ENCODE peak calls at places on chromosome 12, in eight cellular contexts. B is heart left ventricle, A is SK-N-SH, V is A549, R is MM.1S, N is psoas muscle, Q is mammary epithelial cell, Z is fibroblast of the aortic adventitia. U is an unnamed sample.

GRCh38 chr12:64142784-64143183 is 79.3 kb downstream of the KICS2 start:
- DNase-seq in B (no peak), A (no peak), V (no peak), R (no peak), N (no peak), Q (no peak), Z (no peak), U (no peak)

GRCh38 chr12:54749191-54749818 is 101.1 kb upstream of the DCD start:
- DNase-seq in B (no peak), A (peak; percentile 23), V (peak; percentile 43), R (peak; percentile 76), N (no peak), Q (peak; percentile 28), Z (peak; percentile 71), U (peak; percentile 25)

GRCh38 chr12:129607293-129607692 is 296.5 kb downstream of the TMEM132D start:
- DNase-seq in B (no peak), A (no peak), V (no peak), R (no peak), N (no peak), Q (no peak), Z (no peak), U (no peak)

GRCh38 chr12:81005635-81006034 is 67.9 kb upstream of the LIN7A start:
- DNase-seq in B (no peak), A (no peak), V (no peak), R (no peak), N (no peak), Q (no peak), Z (no peak), U (no peak)

GRCh38 chr12:42118136-42118879 is 26.4 kb downstream of the GXYLT1 start:
- DNase-seq in B (no peak), A (no peak), V (no peak), R (no peak), N (no peak), Q (no peak), Z (no peak), U (no peak)

GRCh38 chr12:127280393-127281275 is 986.3 kb upstream of the TMEM132C start:
- DNase-seq in B (peak; percentile 72), A (peak; percentile 33), V (peak; percentile 3), R (peak; percentile 49), N (peak; percentile 58), Q (peak; percentile 39), Z (no peak), U (no peak)

GRCh38 chr12:6635856-6636521 is at the start of gene LPAR5:
- DNase-seq in B (no peak), A (peak; percentile 42), V (peak; percentile 48), R (no peak), N (peak; percentile 60), Q (peak; percentile 69), Z (peak; percentile 24), U (no peak)

GRCh38 chr12:6951551-6952120 is 480 bp downstream of the PTPN6 start:
- DNase-seq in B (no peak), A (peak; percentile 18), V (no peak), R (no peak), N (peak; percentile 53), Q (no peak), Z (no peak), U (no peak)

GRCh38 chr12:6038160-6038559 is 86.3 kb downstream of the VWF start:
- DNase-seq in B (no peak), A (peak; percentile 60), V (peak; percentile 77), R (peak; percentile 85), N (no peak), Q (peak; percentile 58), Z (peak; percentile 70), U (peak; percentile 41)

GRCh38 chr12:3453947-3454675 is 36.9 kb upstream of the PRMT8 start:
- DNase-seq in B (no peak), A (no peak), V (peak; percentile 10), R (no peak), N (no peak), Q (peak; percentile 99), Z (peak; percentile 18), U (no peak)

GRCh38 chr12:40692617-40693502 is 621 bp downstream of the CNTN1 start:
- DNase-seq in B (peak; percentile 62), A (peak; percentile 66), V (peak; percentile 36), R (no peak), N (peak; percentile 54), Q (peak; percentile 67), Z (no peak), U (no peak)

GRCh38 chr12:29463198-29463597 is 34.3 kb downstream of the OVCH1 start:
- DNase-seq in B (no peak), A (no peak), V (no peak), R (no peak), N (no peak), Q (no peak), Z (no peak), U (no peak)

GRCh38 chr12:106429636-106430035 is 72.1 kb downstream of the POLR3B start:
- DNase-seq in B (no peak), A (no peak), V (no peak), R (no peak), N (no peak), Q (no peak), Z (no peak), U (no peak)

GRCh38 chr12:104348994-104349494 is 45.5 kb downstream of the EID3 start:
- DNase-seq in B (no peak), A (no peak), V (no peak), R (no peak), N (no peak), Q (no peak), Z (no peak), U (no peak)

GRCh38 chr12:34591966-34592365 is 569.7 kb downstream of the ALG10 start:
- DNase-seq in B (no peak), A (no peak), V (no peak), R (no peak), N (no peak), Q (no peak), Z (no peak), U (no peak)

GRCh38 chr12:47672068-47672467 is 33.8 kb downstream of the RPAP3 start:
- DNase-seq in B (no peak), A (no peak), V (no peak), R (no peak), N (no peak), Q (no peak), Z (no peak), U (no peak)

GRCh38 chr12:1934831-1935230 is 16.4 kb upstream of the CACNA2D4 start:
- DNase-seq in B (no peak), A (peak; percentile 18), V (no peak), R (no peak), N (no peak), Q (no peak), Z (no peak), U (no peak)

GRCh38 chr12:55822228-55822627 is 4.4 kb downstream of the ORMDL2 start:
- DNase-seq in B (no peak), A (no peak), V (peak; percentile 62), R (no peak), N (no peak), Q (no peak), Z (no peak), U (no peak)
- TF ChIP-seq CTCF in B (peak; percentile 23), A (peak; percentile 50), V (peak; percentile 56), R (peak; percentile 5), N (no peak), Q (peak; percentile 25), Z (no peak), U (peak; percentile 7)

GRCh38 chr12:57895337-57896138 is 45.8 kb upstream of the ATP23 start:
- DNase-seq in B (no peak), A (no peak), V (no peak), R (no peak), N (no peak), Q (no peak), Z (no peak), U (no peak)

GRCh38 chr12:57896139-57896436 is 45.3 kb upstream of the ATP23 start:
- DNase-seq in B (no peak), A (no peak), V (no peak), R (no peak), N (no peak), Q (no peak), Z (peak; percentile 55), U (no peak)

GRCh38 chr12:57898308-57898970 is 42.9 kb upstream of the ATP23 start:
- DNase-seq in B (no peak), A (no peak), V (no peak), R (peak; percentile 49), N (no peak), Q (peak; percentile 60), Z (no peak), U (peak; percentile 40)

GRCh38 chr12:57897296-57897974 is 43.9 kb upstream of the ATP23 start:
- DNase-seq in B (no peak), A (no peak), V (no peak), R (no peak), N (no peak), Q (no peak), Z (no peak), U (no peak)

DNA sequence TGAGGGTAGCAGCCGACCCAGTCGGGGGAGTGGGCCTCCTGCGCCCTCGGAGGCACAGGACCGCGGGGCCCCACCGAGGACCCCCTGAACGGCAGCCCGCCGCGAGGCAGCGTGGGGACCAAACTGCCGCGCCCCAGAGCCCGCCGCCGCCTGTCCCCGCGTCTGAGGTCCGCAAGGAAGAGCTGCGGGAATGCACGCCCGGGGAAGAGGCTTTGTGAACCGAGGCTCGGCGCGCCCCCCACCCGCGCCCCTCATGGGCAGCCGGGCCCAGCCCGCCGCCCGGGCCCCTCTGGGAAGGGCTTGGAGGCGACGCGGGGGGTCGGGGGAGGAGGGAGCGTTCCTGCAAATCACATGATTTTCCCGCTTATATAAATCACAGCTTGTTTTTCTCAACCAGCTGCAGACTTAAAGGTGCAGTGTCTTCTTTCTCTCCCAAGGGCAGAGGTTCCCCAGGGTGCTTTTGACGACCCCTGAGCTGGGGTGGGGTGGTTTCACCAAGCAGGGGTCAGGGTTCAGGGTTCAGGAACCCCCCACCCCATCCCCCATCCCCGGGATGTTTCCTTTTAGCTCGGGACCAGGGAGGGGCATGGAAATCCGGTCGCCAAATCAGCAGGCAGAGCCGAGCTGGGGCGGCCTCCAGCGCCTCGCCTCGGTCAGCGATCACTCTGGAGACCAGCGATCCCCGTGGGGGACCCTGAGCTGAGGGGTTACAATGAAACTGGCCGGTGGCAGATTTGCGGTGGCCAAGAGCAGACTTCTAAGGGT is 44.7 kb upstream of the ATP23 start:
- DNase-seq in B (peak; percentile 89), A (peak; percentile 82), V (peak; percentile 62), R (peak; percentile 31), N (peak; percentile 85), Q (no peak), Z (peak; percentile 84), U (no peak)
- H3K4me3 ChIP-seq in B (peak overlapping the region; percentile 59), A (peak overlapping the region; percentile 44), V (peak overlapping the region; percentile 58), R (peak overlapping the region; percentile 60), N (peak overlapping the region; percentile 80), Q (peak overlapping the region; percentile 50), Z (peak overlapping the region; percentile 55), U (peak overlapping the region; percentile 5)

DNA sequence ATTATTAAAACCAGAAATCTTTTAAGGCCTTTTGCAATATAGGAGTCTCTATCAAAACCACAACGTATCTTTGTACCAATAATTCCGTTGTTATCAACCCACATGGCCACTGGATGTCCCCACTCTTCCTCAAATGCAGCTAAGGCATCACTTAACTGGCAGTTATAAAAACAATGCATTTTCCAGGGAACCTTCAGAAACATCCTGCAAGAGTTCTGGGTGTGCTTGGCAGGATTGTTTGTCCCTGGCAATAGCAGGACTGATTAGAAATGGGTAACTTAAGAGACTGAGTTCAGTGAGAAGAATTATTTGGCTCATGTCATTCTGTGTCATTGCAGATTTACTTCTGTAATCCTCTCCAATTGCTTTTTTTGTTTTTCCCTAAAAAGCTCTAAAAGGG is 112.0 kb downstream of the SLC15A5 start:
- DNase-seq in B (no peak), A (peak; percentile 16), V (peak; percentile 16), R (peak; percentile 35), N (no peak), Q (peak; percentile 27), Z (peak; percentile 75), U (no peak)
- TF ChIP-seq CTCF in B (peak; percentile 45), A (peak; percentile 59), V (peak; percentile 73), R (peak; percentile 49), N (peak; percentile 10), Q (peak; percentile 53), Z (peak; percentile 59), U (peak; percentile 7)

GRCh38 chr12:121628536-121628935 is 2.2 kb downstream of the ORAI1 start:
- DNase-seq in B (no peak), A (peak; percentile 3), V (no peak), R (no peak), N (no peak), Q (no peak), Z (peak; percentile 8), U (no peak)
- H3K4me3 ChIP-seq in B (peak overlapping the region; percentile 71), A (no peak overlapping the region), V (no peak overlapping the region), R (no peak overlapping the region), N (peak overlapping the region; percentile 87), Q (no peak overlapping the region), Z (peak overlapping the region; percentile 67), U (peak overlapping the region; percentile 62)